ENCODE peak calls at places on chromosomes 7 and 10, in eight cellular contexts. One of them, this sample, is unnamed.

GRCh38 chr10:98308602-98309365 is 40.8 kb upstream of the LOXL4 start:
- DNase-seq in AG09309: no peak
- DNase-seq in IMR-90: no peak
- DNase-seq in cardiac muscle cell: no peak
- DNase-seq in heart left ventricle: no peak
- DNase-seq in activated CD8-positive, alpha-beta T cell treated with anti-CD3 and anti-CD28 coated beads for 36 hours: no peak
- DNase-seq in BE2C: peak
- DNase-seq in progenitor cell of endocrine pancreas: no peak
- DNase-seq in this sample: no peak

GRCh38 chr7:1466524-1467271 is 7.4 kb upstream of the MICALL2 start:
- DNase-seq in AG09309: no peak
- DNase-seq in IMR-90: peak
- DNase-seq in cardiac muscle cell: peak
- DNase-seq in heart left ventricle: peak
- DNase-seq in activated CD8-positive, alpha-beta T cell treated with anti-CD3 and anti-CD28 coated beads for 36 hours: no peak
- DNase-seq in BE2C: peak
- DNase-seq in progenitor cell of endocrine pancreas: no peak
- DNase-seq in this sample: peak

GRCh38 chr10:6912424-6912823 is 332.3 kb upstream of the PRKCQ start:
- DNase-seq in AG09309: peak
- DNase-seq in IMR-90: peak
- DNase-seq in cardiac muscle cell: peak
- DNase-seq in heart left ventricle: no peak
- DNase-seq in activated CD8-positive, alpha-beta T cell treated with anti-CD3 and anti-CD28 coated beads for 36 hours: no peak
- DNase-seq in BE2C: no peak
- DNase-seq in progenitor cell of endocrine pancreas: no peak
- DNase-seq in this sample: no peak

GRCh38 chr10:107546239-107546638 is 381.7 kb upstream of the SORCS1 start:
- DNase-seq in AG09309: peak
- DNase-seq in IMR-90: peak
- DNase-seq in cardiac muscle cell: peak
- DNase-seq in heart left ventricle: no peak
- DNase-seq in activated CD8-positive, alpha-beta T cell treated with anti-CD3 and anti-CD28 coated beads for 36 hours: no peak
- DNase-seq in BE2C: peak
- DNase-seq in progenitor cell of endocrine pancreas: no peak
- DNase-seq in this sample: no peak

GRCh38 chr7:27107391-27107900 is 5.0 kb upstream of the HOXA2 start:
- DNase-seq in AG09309: no peak
- DNase-seq in IMR-90: peak
- DNase-seq in cardiac muscle cell: no peak
- DNase-seq in heart left ventricle: no peak
- DNase-seq in activated CD8-positive, alpha-beta T cell treated with anti-CD3 and anti-CD28 coated beads for 36 hours: no peak
- DNase-seq in BE2C: no peak
- DNase-seq in progenitor cell of endocrine pancreas: no peak
- DNase-seq in this sample: no peak

GRCh38 chr10:30742471-30742870 is 112.9 kb upstream of the LYZL2 start:
- DNase-seq in AG09309: no peak
- DNase-seq in IMR-90: no peak
- DNase-seq in cardiac muscle cell: no peak
- DNase-seq in heart left ventricle: no peak
- DNase-seq in activated CD8-positive, alpha-beta T cell treated with anti-CD3 and anti-CD28 coated beads for 36 hours: peak
- DNase-seq in BE2C: no peak
- DNase-seq in progenitor cell of endocrine pancreas: no peak
- DNase-seq in this sample: no peak

GRCh38 chr10:21808525-21808924 is 195.0 kb downstream of the DNAJC1 start:
- DNase-seq in AG09309: no peak
- DNase-seq in IMR-90: no peak
- DNase-seq in cardiac muscle cell: no peak
- DNase-seq in heart left ventricle: no peak
- DNase-seq in activated CD8-positive, alpha-beta T cell treated with anti-CD3 and anti-CD28 coated beads for 36 hours: no peak
- DNase-seq in BE2C: no peak
- DNase-seq in progenitor cell of endocrine pancreas: no peak
- DNase-seq in this sample: no peak

GRCh38 chr7:98354511-98355249 is 46.2 kb downstream of the BAIAP2L1 start:
- DNase-seq in AG09309: no peak
- DNase-seq in IMR-90: peak
- DNase-seq in cardiac muscle cell: peak
- DNase-seq in heart left ventricle: no peak
- DNase-seq in activated CD8-positive, alpha-beta T cell treated with anti-CD3 and anti-CD28 coated beads for 36 hours: no peak
- DNase-seq in BE2C: no peak
- DNase-seq in progenitor cell of endocrine pancreas: no peak
- DNase-seq in this sample: no peak

GRCh38 chr7:43639858-43640491 is 57.1 kb downstream of the STK17A start:
- DNase-seq in AG09309: no peak
- DNase-seq in IMR-90: peak
- DNase-seq in cardiac muscle cell: peak
- DNase-seq in heart left ventricle: peak
- DNase-seq in activated CD8-positive, alpha-beta T cell treated with anti-CD3 and anti-CD28 coated beads for 36 hours: no peak
- DNase-seq in BE2C: no peak
- DNase-seq in progenitor cell of endocrine pancreas: no peak
- DNase-seq in this sample: no peak

GRCh38 chr7:35647171-35647574 is 47.8 kb downstream of the HERPUD2 start:
- DNase-seq in AG09309: no peak
- DNase-seq in IMR-90: peak
- DNase-seq in cardiac muscle cell: peak
- DNase-seq in heart left ventricle: no peak
- DNase-seq in activated CD8-positive, alpha-beta T cell treated with anti-CD3 and anti-CD28 coated beads for 36 hours: no peak
- DNase-seq in BE2C: no peak
- DNase-seq in progenitor cell of endocrine pancreas: no peak
- DNase-seq in this sample: no peak

GRCh38 chr7:131692131-131692960 is 135.9 kb upstream of the PODXL start:
- DNase-seq in AG09309: no peak
- DNase-seq in IMR-90: peak
- DNase-seq in cardiac muscle cell: peak
- DNase-seq in heart left ventricle: peak
- DNase-seq in activated CD8-positive, alpha-beta T cell treated with anti-CD3 and anti-CD28 coated beads for 36 hours: peak
- DNase-seq in BE2C: peak
- DNase-seq in progenitor cell of endocrine pancreas: peak
- DNase-seq in this sample: no peak

GRCh38 chr10:76984559-76985443 is 652.8 kb downstream of the KCNMA1 start:
- DNase-seq in AG09309: peak
- DNase-seq in IMR-90: peak
- DNase-seq in cardiac muscle cell: peak
- DNase-seq in heart left ventricle: peak
- DNase-seq in activated CD8-positive, alpha-beta T cell treated with anti-CD3 and anti-CD28 coated beads for 36 hours: peak
- DNase-seq in BE2C: peak
- DNase-seq in progenitor cell of endocrine pancreas: peak
- DNase-seq in this sample: no peak

DNA sequence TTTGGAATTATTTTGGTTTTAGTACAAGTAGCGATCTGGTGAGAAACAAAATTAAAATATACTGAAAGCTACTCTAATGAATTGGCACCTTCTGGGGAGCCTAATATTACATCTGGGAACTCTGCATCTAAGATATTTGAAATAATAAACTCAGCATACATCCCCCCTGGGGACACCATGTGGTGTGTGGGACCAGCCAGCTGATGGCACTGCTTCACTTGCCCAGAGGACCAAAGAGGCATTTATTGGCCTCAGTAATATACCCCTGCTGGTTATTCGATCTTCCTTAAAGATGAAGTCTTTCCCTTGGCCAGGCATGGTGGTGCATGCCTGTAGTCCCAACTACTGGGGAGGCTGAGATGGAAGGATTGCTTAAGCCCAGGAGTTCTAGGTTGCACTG is 195.1 kb upstream of the AUTS2 start:
- DNase-seq in AG09309: no peak
- DNase-seq in IMR-90: no peak
- DNase-seq in cardiac muscle cell: peak
- DNase-seq in heart left ventricle: no peak
- DNase-seq in activated CD8-positive, alpha-beta T cell treated with anti-CD3 and anti-CD28 coated beads for 36 hours: no peak
- DNase-seq in BE2C: peak
- DNase-seq in progenitor cell of endocrine pancreas: no peak
- DNase-seq in this sample: no peak
- TF ChIP-seq CTCF in AG09309: no peak
- TF ChIP-seq CTCF in IMR-90: no peak
- TF ChIP-seq CTCF in cardiac muscle cell: no peak
- TF ChIP-seq CTCF in heart left ventricle: peak
- TF ChIP-seq CTCF in activated CD8-positive, alpha-beta T cell treated with anti-CD3 and anti-CD28 coated beads for 36 hours: no peak
- TF ChIP-seq CTCF in BE2C: peak
- TF ChIP-seq CTCF in progenitor cell of endocrine pancreas: peak
- TF ChIP-seq CTCF in this sample: no peak

GRCh38 chr10:119005377-119006043 is 24.0 kb upstream of the NANOS1 start:
- DNase-seq in AG09309: no peak
- DNase-seq in IMR-90: peak
- DNase-seq in cardiac muscle cell: peak
- DNase-seq in heart left ventricle: no peak
- DNase-seq in activated CD8-positive, alpha-beta T cell treated with anti-CD3 and anti-CD28 coated beads for 36 hours: no peak
- DNase-seq in BE2C: no peak
- DNase-seq in progenitor cell of endocrine pancreas: no peak
- DNase-seq in this sample: no peak

GRCh38 chr10:119001717-119002500 is 27.6 kb upstream of the NANOS1 start:
- DNase-seq in AG09309: no peak
- DNase-seq in IMR-90: no peak
- DNase-seq in cardiac muscle cell: no peak
- DNase-seq in heart left ventricle: no peak
- DNase-seq in activated CD8-positive, alpha-beta T cell treated with anti-CD3 and anti-CD28 coated beads for 36 hours: no peak
- DNase-seq in BE2C: no peak
- DNase-seq in progenitor cell of endocrine pancreas: no peak
- DNase-seq in this sample: no peak

GRCh38 chr10:119003572-119004289 is 25.8 kb upstream of the NANOS1 start:
- DNase-seq in AG09309: no peak
- DNase-seq in IMR-90: no peak
- DNase-seq in cardiac muscle cell: no peak
- DNase-seq in heart left ventricle: no peak
- DNase-seq in activated CD8-positive, alpha-beta T cell treated with anti-CD3 and anti-CD28 coated beads for 36 hours: no peak
- DNase-seq in BE2C: no peak
- DNase-seq in progenitor cell of endocrine pancreas: no peak
- DNase-seq in this sample: no peak

GRCh38 chr10:119007211-119007574 is 22.3 kb upstream of the NANOS1 start:
- DNase-seq in AG09309: no peak
- DNase-seq in IMR-90: no peak
- DNase-seq in cardiac muscle cell: no peak
- DNase-seq in heart left ventricle: no peak
- DNase-seq in activated CD8-positive, alpha-beta T cell treated with anti-CD3 and anti-CD28 coated beads for 36 hours: no peak
- DNase-seq in BE2C: no peak
- DNase-seq in progenitor cell of endocrine pancreas: no peak
- DNase-seq in this sample: no peak

DNA sequence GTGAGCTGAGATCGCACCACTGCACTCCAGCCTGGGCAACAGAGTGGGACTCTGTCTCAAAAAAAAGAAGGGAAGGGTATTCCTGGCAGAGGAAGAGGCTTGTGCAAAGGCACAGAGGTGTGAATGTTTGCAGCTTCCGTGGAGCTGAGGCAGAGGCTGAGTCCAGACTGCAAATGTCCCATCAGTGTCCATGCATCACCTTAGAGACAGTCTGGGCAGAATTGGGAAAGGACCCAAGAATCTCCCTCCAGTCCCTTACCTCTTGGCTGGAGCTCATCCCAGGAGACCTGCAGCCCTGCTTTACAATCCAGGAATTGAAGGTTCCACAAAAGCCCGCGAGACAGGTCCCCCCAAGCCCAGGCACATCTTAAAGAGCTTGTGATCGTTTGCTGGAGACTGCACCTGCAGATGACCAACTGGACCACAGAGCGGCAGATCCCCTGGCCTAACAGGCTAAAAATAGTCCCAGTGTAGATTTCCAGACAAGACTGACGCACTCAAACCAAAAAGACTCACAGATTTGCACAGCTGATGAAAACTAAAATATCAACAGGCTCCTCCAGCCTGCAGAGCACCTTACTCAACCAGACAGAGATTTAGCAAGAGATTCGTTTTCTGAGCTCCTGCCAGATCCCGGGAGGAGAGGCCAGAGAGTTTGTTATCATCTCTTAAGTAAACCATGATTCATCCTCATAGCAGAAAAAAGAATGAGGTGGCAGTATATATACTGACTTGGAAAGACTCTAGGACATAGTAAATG is 22.9 kb upstream of the NANOS1 start:
- DNase-seq in AG09309: peak
- DNase-seq in IMR-90: peak
- DNase-seq in cardiac muscle cell: peak
- DNase-seq in heart left ventricle: no peak
- DNase-seq in activated CD8-positive, alpha-beta T cell treated with anti-CD3 and anti-CD28 coated beads for 36 hours: no peak
- DNase-seq in BE2C: peak
- DNase-seq in progenitor cell of endocrine pancreas: no peak
- DNase-seq in this sample: no peak
- TF ChIP-seq CTCF in AG09309: peak
- TF ChIP-seq CTCF in IMR-90: peak
- TF ChIP-seq CTCF in cardiac muscle cell: no peak
- TF ChIP-seq CTCF in heart left ventricle: no peak
- TF ChIP-seq CTCF in activated CD8-positive, alpha-beta T cell treated with anti-CD3 and anti-CD28 coated beads for 36 hours: no peak
- TF ChIP-seq CTCF in BE2C: no peak
- TF ChIP-seq CTCF in progenitor cell of endocrine pancreas: no peak
- TF ChIP-seq CTCF in this sample: no peak

GRCh38 chr10:63008491-63008890 is 124.6 kb upstream of the NRBF2 start:
- DNase-seq in AG09309: no peak
- DNase-seq in IMR-90: no peak
- DNase-seq in cardiac muscle cell: peak
- DNase-seq in heart left ventricle: no peak
- DNase-seq in activated CD8-positive, alpha-beta T cell treated with anti-CD3 and anti-CD28 coated beads for 36 hours: no peak
- DNase-seq in BE2C: no peak
- DNase-seq in progenitor cell of endocrine pancreas: no peak
- DNase-seq in this sample: no peak
- TF ChIP-seq CTCF in AG09309: no peak
- TF ChIP-seq CTCF in IMR-90: no peak
- TF ChIP-seq CTCF in cardiac muscle cell: no peak
- TF ChIP-seq CTCF in heart left ventricle: no peak
- TF ChIP-seq CTCF in activated CD8-positive, alpha-beta T cell treated with anti-CD3 and anti-CD28 coated beads for 36 hours: no peak
- TF ChIP-seq CTCF in BE2C: no peak
- TF ChIP-seq CTCF in progenitor cell of endocrine pancreas: no peak
- TF ChIP-seq CTCF in this sample: no peak

GRCh38 chr10:64093304-64093703 is 572.1 kb downstream of the REEP3 start:
- DNase-seq in AG09309: no peak
- DNase-seq in IMR-90: no peak
- DNase-seq in cardiac muscle cell: no peak
- DNase-seq in heart left ventricle: no peak
- DNase-seq in activated CD8-positive, alpha-beta T cell treated with anti-CD3 and anti-CD28 coated beads for 36 hours: no peak
- DNase-seq in BE2C: no peak
- DNase-seq in progenitor cell of endocrine pancreas: no peak
- DNase-seq in this sample: no peak

GRCh38 chr10:64089648-64090047 is 568.4 kb downstream of the REEP3 start:
- DNase-seq in AG09309: no peak
- DNase-seq in IMR-90: no peak
- DNase-seq in cardiac muscle cell: no peak
- DNase-seq in heart left ventricle: no peak
- DNase-seq in activated CD8-positive, alpha-beta T cell treated with anti-CD3 and anti-CD28 coated beads for 36 hours: no peak
- DNase-seq in BE2C: no peak
- DNase-seq in progenitor cell of endocrine pancreas: no peak
- DNase-seq in this sample: no peak

GRCh38 chr10:64093946-64094560 is 572.9 kb downstream of the REEP3 start:
- DNase-seq in AG09309: no peak
- DNase-seq in IMR-90: no peak
- DNase-seq in cardiac muscle cell: no peak
- DNase-seq in heart left ventricle: no peak
- DNase-seq in activated CD8-positive, alpha-beta T cell treated with anti-CD3 and anti-CD28 coated beads for 36 hours: no peak
- DNase-seq in BE2C: no peak
- DNase-seq in progenitor cell of endocrine pancreas: no peak
- DNase-seq in this sample: no peak

GRCh38 chr10:64090865-64091264 is 569.7 kb downstream of the REEP3 start:
- DNase-seq in AG09309: no peak
- DNase-seq in IMR-90: no peak
- DNase-seq in cardiac muscle cell: no peak
- DNase-seq in heart left ventricle: no peak
- DNase-seq in activated CD8-positive, alpha-beta T cell treated with anti-CD3 and anti-CD28 coated beads for 36 hours: no peak
- DNase-seq in BE2C: no peak
- DNase-seq in progenitor cell of endocrine pancreas: no peak
- DNase-seq in this sample: no peak

DNA sequence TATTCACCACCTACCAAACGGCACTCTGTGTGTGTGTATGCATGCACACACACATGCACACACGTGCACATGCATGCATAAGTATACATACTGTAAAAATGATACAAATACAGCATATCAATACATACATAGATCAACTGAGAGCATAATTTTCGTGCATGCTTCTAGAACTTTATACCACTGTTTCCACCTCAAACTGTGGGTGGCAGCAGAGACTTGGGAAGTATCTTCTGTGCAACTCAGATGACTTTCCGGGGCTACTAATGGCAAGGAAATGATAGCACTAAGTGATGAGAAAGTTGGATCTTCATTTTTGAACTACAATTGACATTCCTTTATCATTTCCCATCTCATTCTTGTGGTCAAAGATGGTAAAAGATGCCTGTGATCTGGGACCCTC is 570.7 kb downstream of the REEP3 start:
- DNase-seq in AG09309: no peak
- DNase-seq in IMR-90: no peak
- DNase-seq in cardiac muscle cell: peak
- DNase-seq in heart left ventricle: no peak
- DNase-seq in activated CD8-positive, alpha-beta T cell treated with anti-CD3 and anti-CD28 coated beads for 36 hours: no peak
- DNase-seq in BE2C: peak
- DNase-seq in progenitor cell of endocrine pancreas: no peak
- DNase-seq in this sample: no peak
- TF ChIP-seq CTCF in AG09309: no peak
- TF ChIP-seq CTCF in IMR-90: peak
- TF ChIP-seq CTCF in cardiac muscle cell: peak
- TF ChIP-seq CTCF in heart left ventricle: no peak
- TF ChIP-seq CTCF in activated CD8-positive, alpha-beta T cell treated with anti-CD3 and anti-CD28 coated beads for 36 hours: no peak
- TF ChIP-seq CTCF in BE2C: peak
- TF ChIP-seq CTCF in progenitor cell of endocrine pancreas: peak
- TF ChIP-seq CTCF in this sample: no peak